ENCODE peak calls at places on chromosomes 4 and X, in seven cellular contexts. T is RWPE1, B is endothelial cell of umbilical vein, G is GM20000, Q is HFFc6, Z is endothelial cell, F is epithelial cell of esophagus. A is an unnamed sample.

GRCh38 chr4:158998624-158999023 is 104.3 kb upstream of the RAPGEF2 start:
- DNase-seq in B (no peak), G (no peak), Q (peak), F (peak), T (peak), Z (no peak), A (peak)

GRCh38 chr4:160373911-160374310 is 1271.0 kb downstream of the RAPGEF2 start:
- DNase-seq in G (no peak), T (no peak), Z (no peak), F (peak), Q (no peak), B (no peak), A (no peak)

GRCh38 chr4:171846232-171846631 is 33.0 kb downstream of the GALNTL6 start:
- DNase-seq in F (peak), T (peak), B (peak), Q (peak), Z (peak), G (peak), A (peak)

GRCh38 chrX:1041051-1041450 is 171.4 kb downstream of the CRLF2 start:
- DNase-seq in B (no peak), Q (no peak), F (no peak), Z (no peak), T (no peak), G (no peak), A (no peak)

GRCh38 chr4:61785766-61786165 is 585.6 kb downstream of the ADGRL3 start:
- DNase-seq in G (no peak), F (no peak), Q (no peak), B (no peak), Z (no peak), T (no peak), A (no peak)

GRCh38 chr4:110058677-110059076 is 139.7 kb downstream of the ELOVL6 start:
- DNase-seq in G (no peak), Z (no peak), T (no peak), B (no peak), F (peak), Q (no peak), A (no peak)

GRCh38 chr4:1294891-1295290 is 5.2 kb downstream of the MAEA start:
- DNase-seq in G (peak), T (no peak), Q (no peak), B (no peak), F (no peak), Z (no peak), A (no peak)

GRCh38 chr4:8364848-8365350 is 75.6 kb downstream of the ACOX3 start:
- DNase-seq in T (no peak), B (no peak), Q (no peak), G (no peak), Z (no peak), F (no peak), A (no peak)

GRCh38 chrX:120813982-120814381 is 61.7 kb downstream of the CT47B1 start:
- DNase-seq in B (no peak), F (no peak), G (no peak), T (no peak), Q (no peak), Z (no peak), A (no peak)

GRCh38 chrX:123625477-123625876 is 107.4 kb downstream of the THOC2 start:
- DNase-seq in Z (no peak), B (no peak), G (no peak), T (no peak), Q (no peak), F (no peak), A (no peak)

GRCh38 chrX:72128183-72128834 is 3.4 kb downstream of the RTL5 start:
- DNase-seq in T (no peak), G (no peak), Q (no peak), Z (no peak), F (no peak), B (no peak), A (no peak)

GRCh38 chr4:336099-336892 is 1.3 kb upstream of the ZNF141 start:
- DNase-seq in G (peak), Z (peak), Q (no peak), B (no peak), T (peak), F (peak), A (no peak)

GRCh38 chr4:22412013-22412412 is 103.9 kb downstream of the ADGRA3 start:
- DNase-seq in Z (no peak), F (no peak), T (no peak), B (no peak), G (no peak), Q (no peak), A (no peak)

GRCh38 chrX:128897611-128898010 is 625.7 kb downstream of the SMARCA1 start:
- DNase-seq in T (no peak), F (no peak), Q (no peak), G (no peak), B (no peak), Z (no peak), A (no peak)

GRCh38 chr4:140637836-140638235 is 69.1 kb upstream of the UCP1 start:
- DNase-seq in Z (peak), G (peak), F (peak), B (peak), Q (peak), T (peak), A (peak)

GRCh38 chr4:186144180-186144579 is 39.7 kb downstream of the FAM149A start:
- DNase-seq in Q (no peak), F (peak), T (peak), G (peak), Z (peak), B (peak), A (no peak)

GRCh38 chrX:150870487-150871340 is 27.8 kb downstream of the CD99L2 start:
- DNase-seq in F (no peak), G (peak), Q (no peak), B (no peak), Z (no peak), T (no peak), A (no peak)

GRCh38 chr4:169024762-169025161 is 14.7 kb upstream of the CBR4 start:
- DNase-seq in T (peak), Q (peak), G (peak), F (peak), B (peak), Z (no peak), A (peak)

GRCh38 chrX:119694601-119695534 is 1.9 kb upstream of the SEPTIN6 start:
- DNase-seq in T (no peak), G (no peak), F (peak), Z (no peak), Q (no peak), B (no peak), A (no peak)

GRCh38 chr4:2535386-2536192 is 858 bp upstream of the FAM193A start:
- DNase-seq in F (peak), Z (peak), B (no peak), T (no peak), Q (no peak), G (peak), A (no peak)

DNA sequence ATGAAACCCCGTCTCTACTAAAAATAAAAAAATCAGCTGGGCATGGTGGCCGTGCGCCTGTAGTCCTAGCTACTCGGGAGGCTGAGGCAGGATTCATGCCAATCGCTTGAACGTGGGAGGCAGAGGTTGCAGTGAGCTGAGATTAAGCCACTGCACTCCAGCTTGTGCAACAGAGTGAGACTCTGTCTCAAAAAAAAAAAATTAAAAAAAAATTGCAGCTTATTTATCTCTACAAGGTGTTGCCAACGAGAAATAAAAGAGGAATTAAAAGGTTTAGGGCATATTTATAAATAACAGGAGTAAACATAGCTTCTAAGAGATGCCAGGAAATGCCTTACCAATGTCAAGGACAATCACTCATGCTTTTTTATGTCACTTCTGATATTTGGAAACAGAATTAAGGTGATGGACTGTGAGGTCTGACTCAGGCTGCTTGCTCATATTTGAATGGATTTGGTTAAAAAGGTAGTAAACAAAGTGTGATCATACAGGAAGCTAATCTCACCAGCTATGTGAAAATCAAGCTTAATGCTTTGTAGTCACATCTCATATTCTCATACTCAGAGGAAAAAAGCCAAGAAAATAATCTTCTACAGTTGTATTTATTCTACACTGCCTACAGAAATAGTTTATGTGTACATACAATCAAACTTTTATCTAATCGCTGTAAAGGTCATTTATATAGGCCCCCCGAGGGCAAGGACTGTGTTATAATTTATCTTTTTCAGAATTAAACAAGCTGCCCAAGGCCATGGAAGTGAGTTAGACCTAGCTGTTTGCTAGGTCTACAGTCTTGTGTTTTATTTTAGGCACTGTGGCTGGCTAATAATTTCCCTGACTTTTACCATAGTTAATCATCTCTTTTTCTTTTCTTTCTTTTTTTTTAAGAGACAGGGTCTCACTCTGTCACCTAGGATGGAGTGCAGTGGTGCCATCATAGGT is 61.1 kb upstream of the RBMX start:
- DNase-seq in G (no peak), B (no peak), T (no peak), Q (no peak), F (peak), Z (no peak), A (no peak)
- TF ChIP-seq CTCF in G (no peak), B (no peak), T (no peak), Q (no peak), F (no peak), Z (no peak), A (no peak)

DNA sequence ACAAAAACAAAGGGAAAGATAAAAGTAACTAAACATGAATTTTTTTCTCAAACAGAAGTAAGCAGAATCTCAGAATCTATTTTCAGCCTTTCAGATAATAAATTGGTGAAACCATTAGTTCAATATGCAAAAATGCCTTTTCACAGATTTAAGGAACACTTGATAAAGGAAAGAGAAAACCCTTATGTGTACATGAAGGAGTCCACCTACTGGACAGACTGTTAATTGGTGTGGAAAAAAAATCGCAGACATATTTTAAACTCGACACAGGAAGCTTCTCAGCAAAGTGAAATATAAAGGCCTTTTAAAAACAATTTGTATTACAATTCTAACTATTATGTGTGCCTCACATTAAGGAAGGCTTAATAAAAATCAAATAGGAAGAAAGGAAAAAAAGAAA is 22.3 kb downstream of the COX7B2 start:
- DNase-seq in Q (no peak), T (peak), Z (no peak), G (peak), F (peak), B (peak), A (peak)
- TF ChIP-seq CTCF in Q (peak), T (peak), Z (no peak), G (no peak), F (peak), B (no peak), A (peak)

GRCh38 chr4:118076958-118077766 is 42.9 kb downstream of the NDST3 start:
- DNase-seq in B (peak), Z (peak), F (peak), G (peak), T (no peak), Q (peak), A (peak)
- TF ChIP-seq CTCF in B (peak), Z (peak), F (peak), G (peak), T (peak), Q (peak), A (peak)

GRCh38 chr4:87392183-87392582 is 1.2 kb upstream of the HSD17B11 start:
- DNase-seq in F (no peak), G (no peak), B (no peak), Q (no peak), Z (no peak), T (no peak), A (no peak)

GRCh38 chr4:87387237-87387636 is 3.8 kb downstream of the HSD17B11 start:
- DNase-seq in B (no peak), G (no peak), Z (no peak), Q (no peak), T (no peak), F (no peak), A (no peak)

GRCh38 chr4:87391783-87392054 is 731 bp upstream of the HSD17B11 start:
- DNase-seq in F (no peak), Q (no peak), G (no peak), B (no peak), Z (no peak), T (no peak), A (no peak)

DNA sequence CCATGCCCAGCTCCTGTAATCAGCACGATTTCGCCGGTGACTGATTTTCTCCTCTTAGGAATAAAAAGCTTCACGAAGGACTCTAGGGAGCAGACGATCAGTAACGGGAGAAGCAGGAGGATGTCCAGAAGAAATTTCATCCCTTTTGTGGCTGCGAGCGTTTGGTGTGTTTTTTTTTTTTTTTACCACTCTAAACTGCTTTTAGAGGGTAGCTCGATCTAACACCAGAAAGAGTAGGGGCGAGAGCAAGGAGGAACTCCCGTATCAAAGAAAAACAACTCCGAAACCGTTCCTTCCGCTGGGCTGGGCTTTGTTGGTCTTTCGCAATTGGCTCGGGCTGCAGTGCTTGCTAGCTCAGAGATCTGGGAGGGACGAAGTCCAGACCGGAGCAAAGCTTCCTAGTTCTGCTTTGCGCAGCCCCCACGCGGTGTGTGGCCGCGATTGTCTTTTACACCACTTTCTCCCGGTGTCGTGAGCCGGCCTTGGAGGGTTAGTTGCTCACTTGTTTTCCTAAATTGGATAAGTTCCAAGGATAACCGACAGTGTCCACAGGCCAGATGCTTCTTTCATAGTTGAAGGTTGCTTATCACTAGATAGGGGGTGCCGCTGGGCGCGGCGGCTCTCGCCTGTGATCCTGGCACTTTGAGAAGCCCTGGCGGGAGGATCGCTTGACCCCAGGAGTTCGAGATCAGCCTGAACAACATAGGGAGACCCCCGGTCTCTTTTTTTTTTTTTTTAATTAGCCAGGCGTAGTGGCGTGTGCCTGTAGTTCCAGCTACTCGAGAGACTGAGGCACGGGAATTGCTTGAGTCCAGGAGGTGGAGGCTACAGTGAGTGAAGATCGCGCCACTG is at the start of gene HSD17B11:
- DNase-seq in F (peak), G (peak), Z (peak), T (peak), Q (peak), B (peak), A (peak)
- TF ChIP-seq CTCF in F (no peak), G (no peak), Z (no peak), T (no peak), Q (peak), B (no peak), A (no peak)

DNA sequence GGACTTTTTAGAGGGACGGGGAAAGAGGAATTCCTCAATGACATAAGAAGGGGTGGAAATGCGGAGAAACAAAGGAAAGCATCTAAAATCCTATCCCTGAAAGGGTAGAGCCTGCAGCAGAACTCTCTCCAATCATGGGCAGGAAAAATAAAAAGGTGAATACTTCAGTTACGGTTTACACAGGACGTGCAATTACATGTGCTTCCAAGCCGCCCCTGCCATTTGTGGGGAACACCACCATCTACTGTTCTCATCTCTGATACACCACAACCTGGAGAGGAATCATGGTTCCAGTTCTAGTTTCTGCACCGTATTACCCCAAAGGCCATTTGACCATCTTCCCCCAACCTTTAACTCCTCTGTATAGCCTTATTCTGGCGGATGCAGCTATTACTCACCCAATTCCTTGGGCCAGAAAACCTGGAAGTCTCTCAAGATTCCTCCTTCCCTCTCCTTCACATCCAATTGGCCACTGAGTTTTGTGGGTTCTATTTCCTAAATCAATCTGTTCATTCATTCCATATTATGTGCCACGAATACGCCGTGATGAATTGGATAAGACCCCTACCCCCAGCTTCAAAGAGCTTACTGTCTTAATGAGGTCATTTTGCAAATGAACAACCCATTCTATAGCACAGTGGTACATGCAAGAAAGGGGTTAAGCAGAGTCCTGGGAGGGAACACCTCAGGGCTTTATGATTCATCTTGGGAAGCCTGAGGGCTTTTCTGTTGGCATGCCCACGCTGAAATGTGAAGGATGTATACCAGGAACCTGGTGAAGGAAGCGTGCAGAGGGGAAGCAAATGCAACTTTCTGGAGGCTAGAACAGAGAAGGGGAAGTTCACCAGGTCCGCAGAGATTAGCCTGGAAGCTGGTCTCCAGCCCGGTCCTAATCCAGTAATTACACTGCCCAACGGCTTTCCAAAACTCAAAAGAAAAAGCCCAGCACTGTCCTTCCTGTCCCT is 1.4 kb upstream of the MSL3 start:
- DNase-seq in T (no peak), G (peak), F (peak), B (no peak), Q (peak), Z (no peak), A (no peak)
- TF ChIP-seq CTCF in T (no peak), G (no peak), F (peak), B (no peak), Q (no peak), Z (no peak), A (no peak)

GRCh38 chrX:43939187-43939926 is 33.8 kb downstream of the NDP start:
- DNase-seq in Z (no peak), T (no peak), Q (no peak), B (no peak), G (no peak), F (peak), A (peak)
- TF ChIP-seq CTCF in Z (no peak), T (no peak), Q (no peak), B (no peak), G (no peak), F (peak), A (peak)

DNA sequence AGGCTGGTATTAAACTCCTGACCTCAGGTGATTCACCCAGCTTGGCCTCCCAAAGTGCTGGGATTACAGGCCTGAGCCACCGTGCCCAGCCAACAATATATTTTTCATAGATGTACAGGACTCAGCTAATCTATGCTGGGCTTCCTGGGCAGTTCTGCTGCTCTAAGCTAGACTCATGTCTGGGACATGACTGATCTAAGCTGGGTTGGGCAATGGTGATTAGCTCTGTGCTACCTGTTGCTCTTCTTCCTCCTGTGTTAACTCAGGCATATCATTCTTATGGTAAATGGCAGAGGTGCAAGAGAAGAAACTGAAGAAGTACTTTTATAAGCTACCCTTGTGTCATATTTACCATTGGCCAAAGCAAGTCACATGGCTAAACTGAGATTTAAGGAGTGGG is 11.4 kb upstream of the SUPT20HL2 start:
- DNase-seq in T (no peak), F (peak), G (no peak), B (no peak), Z (no peak), Q (no peak), A (no peak)
- TF ChIP-seq CTCF in T (no peak), F (no peak), G (no peak), B (no peak), Z (no peak), Q (no peak), A (no peak)

GRCh38 chrX:8743126-8743732 is 11.3 kb upstream of the ANOS1 start:
- DNase-seq in T (peak), Q (peak), Z (peak), B (peak), G (peak), F (peak), A (peak)
- TF ChIP-seq CTCF in T (peak), Q (peak), Z (peak), B (peak), G (peak), F (peak), A (peak)

GRCh38 chr4:107452717-107453116 is 267.3 kb downstream of the PAPSS1 start:
- DNase-seq in F (no peak), Q (no peak), G (no peak), T (no peak), B (no peak), Z (no peak), A (no peak)
- TF ChIP-seq CTCF in F (no peak), Q (no peak), G (no peak), T (no peak), B (no peak), Z (no peak), A (no peak)

GRCh38 chrX:42619068-42619467 is 158.9 kb downstream of the PPP1R2C start:
- DNase-seq in Z (no peak), F (no peak), T (no peak), G (no peak), Q (no peak), B (no peak), A (no peak)

GRCh38 chrX:42616981-42617380 is 161.0 kb downstream of the PPP1R2C start:
- DNase-seq in Z (no peak), G (no peak), F (no peak), B (no peak), T (no peak), Q (no peak), A (no peak)

DNA sequence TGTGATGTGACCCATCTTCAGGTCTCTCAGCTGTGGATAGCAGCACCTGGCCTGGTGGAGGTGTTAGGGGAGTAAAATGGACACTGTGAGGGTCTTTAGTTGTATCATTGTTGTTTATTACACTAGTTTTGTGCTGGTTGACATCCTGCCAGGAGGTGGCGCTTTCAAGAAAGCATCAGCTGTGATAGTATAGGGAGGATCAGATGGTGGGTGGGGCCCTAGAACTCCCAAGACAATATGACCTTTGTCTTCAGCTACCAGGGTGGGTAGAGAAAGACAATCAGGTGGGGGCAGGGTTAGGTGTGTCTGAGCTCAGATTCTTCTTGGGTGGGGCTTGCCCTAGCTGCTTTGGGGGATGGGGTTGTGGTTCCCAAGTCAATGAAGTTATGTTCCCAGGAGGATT is 162.8 kb downstream of the PPP1R2C start:
- DNase-seq in F (peak), Z (no peak), T (no peak), B (no peak), Q (no peak), G (no peak), A (peak)
- TF ChIP-seq CTCF in F (no peak), Z (no peak), T (no peak), B (peak), Q (no peak), G (no peak), A (peak)

A was measured in MCF 10A.